ENCODE peak calls at places on chromosomes 11 and 22, in seven cellular contexts. I is foreskin fibroblast; T is LHCN-M2; A is stimulated activated naive CD4-positive, alpha-beta T cell; U is pancreas; S is activated CD4-positive, CD25-positive, alpha-beta regulatory T cell; Q is T-helper 2 cell. Z is an unnamed sample.
A peak's percentile ranks its signal among the peaks of the same experiment; 100 is the strongest.

GRCh38 chr11:834371-835316 is 1.9 kb downstream of the CD151 start:
- DNase-seq in I (peak; percentile 91), T (peak; percentile 92), A (no peak), U (peak; percentile 92), S (no peak), Q (no peak), Z (no peak)

GRCh38 chr11:60528934-60529333 is 13.7 kb downstream of the MS4A13 start:
- DNase-seq in I (no peak), T (no peak), A (no peak), U (no peak), S (no peak), Q (no peak), Z (no peak)

GRCh38 chr22:27796829-27797792 is 4.4 kb downstream of the MN1 start:
- DNase-seq in I (no peak), T (no peak), A (no peak), U (no peak), S (no peak), Q (no peak), Z (no peak)

GRCh38 chr11:22341582-22341919 is 3.4 kb downstream of the SLC17A6 start:
- DNase-seq in I (no peak), T (no peak), A (no peak), U (no peak), S (no peak), Q (no peak), Z (no peak)

GRCh38 chr11:70428701-70429427 is 30.5 kb downstream of the CTTN start:
- DNase-seq in I (no peak), T (no peak), A (no peak), U (no peak), S (no peak), Q (no peak), Z (no peak)

GRCh38 chr11:47714554-47715081 is 551 bp downstream of the AGBL2 start:
- DNase-seq in I (peak; percentile 12), T (peak; percentile 6), A (no peak), U (no peak), S (no peak), Q (no peak), Z (no peak)

GRCh38 chr11:77598195-77598594 is 8.4 kb downstream of the AQP11 start:
- DNase-seq in I (no peak), T (no peak), A (no peak), U (no peak), S (no peak), Q (no peak), Z (no peak)

GRCh38 chr11:78821371-78822306 is 247.0 kb upstream of the NARS2 start:
- DNase-seq in I (peak; percentile 66), T (no peak), A (no peak), U (no peak), S (no peak), Q (no peak), Z (no peak)

GRCh38 chr22:44672632-44673031 is 29.4 kb upstream of the PRR5 start:
- DNase-seq in I (no peak), T (no peak), A (no peak), U (no peak), S (no peak), Q (no peak), Z (no peak)

GRCh38 chr11:109480251-109480650 is 58.3 kb downstream of the C11orf87 start:
- DNase-seq in I (no peak), T (no peak), A (no peak), U (no peak), S (no peak), Q (no peak), Z (no peak)

GRCh38 chr11:128522063-128522942 is 65.1 kb downstream of the ETS1 start:
- DNase-seq in I (peak; percentile 100), T (peak; percentile 99), A (peak; percentile 83), U (peak; percentile 93), S (peak; percentile 90), Q (peak; percentile 73), Z (peak; percentile 88)

GRCh38 chr11:19437760-19438159 is 197.0 kb upstream of the E2F8 start:
- DNase-seq in I (peak; percentile 56), T (peak; percentile 75), A (no peak), U (no peak), S (no peak), Q (no peak), Z (no peak)